ENCODE peak calls at places on chromosomes 6 and 20, in five cellular contexts. One of them, this sample, is unnamed.

GRCh38 chr20:33668087-33668790 is 1.5 kb downstream of the ACTL10 start:
- DNase-seq in lung: peak; percentile 71
- DNase-seq in GM04503: no peak
- DNase-seq in stimulated activated CD4-positive, alpha-beta T cell treated with anti-CD3 and anti-CD28 coated beads, Interleukin-1b, Interleukin-23, amount 100 ng/mL, for 1 hour: peak; percentile 50
- DNase-seq in kidney tubule cell: no peak
- DNase-seq in this sample: no peak

GRCh38 chr6:45272626-45273025 is 55.5 kb upstream of the RUNX2 start:
- DNase-seq in stimulated activated CD4-positive, alpha-beta T cell treated with anti-CD3 and anti-CD28 coated beads, Interleukin-1b, Interleukin-23, amount 100 ng/mL, for 1 hour: no peak
- DNase-seq in lung: no peak
- DNase-seq in GM04503: no peak
- DNase-seq in kidney tubule cell: no peak
- DNase-seq in this sample: no peak

GRCh38 chr20:35254448-35254999 is 23.4 kb downstream of the MMP24OS start:
- DNase-seq in lung: no peak
- DNase-seq in GM04503: no peak
- DNase-seq in kidney tubule cell: no peak
- DNase-seq in stimulated activated CD4-positive, alpha-beta T cell treated with anti-CD3 and anti-CD28 coated beads, Interleukin-1b, Interleukin-23, amount 100 ng/mL, for 1 hour: no peak
- DNase-seq in this sample: no peak

GRCh38 chr6:83578057-83578456 is 65.7 kb downstream of the PRSS35 start:
- DNase-seq in kidney tubule cell: no peak
- DNase-seq in lung: no peak
- DNase-seq in GM04503: no peak
- DNase-seq in stimulated activated CD4-positive, alpha-beta T cell treated with anti-CD3 and anti-CD28 coated beads, Interleukin-1b, Interleukin-23, amount 100 ng/mL, for 1 hour: no peak
- DNase-seq in this sample: no peak

GRCh38 chr6:169266746-169267629 is 13.3 kb upstream of the THBS2 start:
- DNase-seq in lung: no peak
- DNase-seq in GM04503: peak; percentile 80
- DNase-seq in kidney tubule cell: no peak
- DNase-seq in stimulated activated CD4-positive, alpha-beta T cell treated with anti-CD3 and anti-CD28 coated beads, Interleukin-1b, Interleukin-23, amount 100 ng/mL, for 1 hour: no peak
- DNase-seq in this sample: no peak

GRCh38 chr20:34880095-34880680 is 3.8 kb downstream of the ACSS2 start:
- DNase-seq in kidney tubule cell: no peak
- DNase-seq in lung: no peak
- DNase-seq in stimulated activated CD4-positive, alpha-beta T cell treated with anti-CD3 and anti-CD28 coated beads, Interleukin-1b, Interleukin-23, amount 100 ng/mL, for 1 hour: no peak
- DNase-seq in GM04503: no peak
- DNase-seq in this sample: no peak

GRCh38 chr6:155275808-155276480 is 12.1 kb downstream of the CLDN20 start:
- DNase-seq in kidney tubule cell: no peak
- DNase-seq in stimulated activated CD4-positive, alpha-beta T cell treated with anti-CD3 and anti-CD28 coated beads, Interleukin-1b, Interleukin-23, amount 100 ng/mL, for 1 hour: no peak
- DNase-seq in GM04503: no peak
- DNase-seq in lung: no peak
- DNase-seq in this sample: no peak

GRCh38 chr20:967796-968742 is 34.0 kb downstream of the RSPO4 start:
- DNase-seq in kidney tubule cell: peak; percentile 15
- DNase-seq in GM04503: no peak
- DNase-seq in stimulated activated CD4-positive, alpha-beta T cell treated with anti-CD3 and anti-CD28 coated beads, Interleukin-1b, Interleukin-23, amount 100 ng/mL, for 1 hour: no peak
- DNase-seq in lung: no peak
- DNase-seq in this sample: no peak

GRCh38 chr6:170295519-170296422 is 4.9 kb upstream of the DLL1 start:
- DNase-seq in kidney tubule cell: peak; percentile 26
- DNase-seq in GM04503: no peak
- DNase-seq in lung: no peak
- DNase-seq in stimulated activated CD4-positive, alpha-beta T cell treated with anti-CD3 and anti-CD28 coated beads, Interleukin-1b, Interleukin-23, amount 100 ng/mL, for 1 hour: no peak
- DNase-seq in this sample: peak; percentile 41

GRCh38 chr6:40321616-40322015 is 265.5 kb downstream of the LRFN2 start:
- DNase-seq in GM04503: no peak
- DNase-seq in stimulated activated CD4-positive, alpha-beta T cell treated with anti-CD3 and anti-CD28 coated beads, Interleukin-1b, Interleukin-23, amount 100 ng/mL, for 1 hour: no peak
- DNase-seq in lung: no peak
- DNase-seq in kidney tubule cell: no peak
- DNase-seq in this sample: no peak